ENCODE peak calls at places on chromosomes 2 and 18, in nine cellular contexts. Y is HCT116, G is A549, P is Peyer's patch, M is stomach, S is tibial nerve, C is lower leg skin, E is gastrocnemius medialis, B is GM12891. U is an unnamed sample.

GRCh38 chr2:190668892-190669291 is 20.0 kb downstream of the NAB1 start:
- DNase-seq in B (no peak), S (no peak), P (no peak), Y (no peak), E (no peak), M (no peak), G (peak), C (no peak), U (peak)

GRCh38 chr2:667332-668000 is 9.7 kb downstream of the TMEM18 start:
- DNase-seq in P (no peak), Y (peak), G (peak), B (no peak), C (no peak), S (no peak), M (no peak), E (no peak), U (peak)

GRCh38 chr2:151410485-151410833 is 757 bp downstream of the RIF1 start:
- DNase-seq in S (peak), P (peak), G (peak), E (no peak), B (peak), M (peak), Y (no peak), C (no peak), U (peak)

GRCh38 chr2:20648207-20648606 is 2.7 kb downstream of the HS1BP3 start:
- DNase-seq in C (no peak), M (no peak), B (no peak), Y (no peak), S (no peak), P (no peak), E (no peak), G (no peak), U (no peak)

GRCh38 chr2:215791481-215791937 is 221.8 kb downstream of the MREG start:
- DNase-seq in E (no peak), B (no peak), S (no peak), C (no peak), G (no peak), Y (no peak), P (no peak), M (no peak), U (no peak)

GRCh38 chr2:166106431-166107015 is 21.3 kb downstream of the SCN1A start:
- DNase-seq in G (no peak), P (no peak), B (no peak), E (no peak), C (no peak), Y (no peak), M (no peak), S (no peak), U (peak)

GRCh38 chr2:200483729-200484198 is 26.1 kb downstream of the KCTD18 start:
- DNase-seq in S (no peak), C (no peak), M (peak), G (peak), Y (peak), B (peak), E (no peak), P (no peak), U (peak)

GRCh38 chr2:136068828-136069227 is 49.1 kb downstream of the CXCR4 start:
- DNase-seq in Y (no peak), C (no peak), P (no peak), M (no peak), G (no peak), E (no peak), B (no peak), S (no peak), U (no peak)

GRCh38 chr2:197784956-197785941 is at the start of gene BOLL:
- DNase-seq in G (no peak), P (no peak), Y (no peak), M (no peak), E (no peak), S (no peak), C (no peak), B (no peak), U (no peak)

GRCh38 chr2:72126186-72127100 is 21.2 kb downstream of the CYP26B1 start:
- DNase-seq in M (peak), C (no peak), B (no peak), P (no peak), E (no peak), S (no peak), Y (no peak), G (no peak), U (no peak)

GRCh38 chr2:10091182-10091932 is 11.1 kb upstream of the CYS1 start:
- DNase-seq in S (no peak), E (no peak), G (no peak), B (no peak), M (peak), P (no peak), Y (no peak), C (no peak), U (no peak)

GRCh38 chr2:158192515-158193234 is 91.0 kb downstream of the UPP2 start:
- DNase-seq in Y (no peak), C (no peak), E (no peak), M (no peak), S (no peak), B (no peak), G (no peak), P (no peak), U (no peak)

GRCh38 chr2:1052671-1053270 is 102.1 kb downstream of the SNTG2 start:
- DNase-seq in M (no peak), Y (no peak), G (no peak), B (no peak), E (no peak), S (no peak), P (no peak), C (no peak), U (no peak)

GRCh38 chr2:150007815-150008430 is 420.3 kb upstream of the MMADHC start:
- DNase-seq in S (no peak), P (no peak), Y (no peak), B (no peak), M (no peak), C (no peak), G (no peak), E (no peak), U (no peak)

GRCh38 chr2:143117225-143117624 is 12.0 kb upstream of the ARHGAP15 start:
- DNase-seq in C (no peak), M (no peak), E (no peak), S (no peak), Y (no peak), B (no peak), P (no peak), G (no peak), U (no peak)

GRCh38 chr18:31241900-31242409 is 76.0 kb upstream of the DSG1 start:
- DNase-seq in S (no peak), G (peak), B (no peak), P (no peak), M (no peak), Y (peak), E (no peak), C (no peak), U (peak)

GRCh38 chr2:230751062-230751461 is 38.4 kb downstream of the CAB39 start:
- DNase-seq in E (no peak), P (no peak), B (peak), G (no peak), S (no peak), Y (no peak), C (no peak), M (no peak), U (no peak)

GRCh38 chr2:29108225-29108624 is 7.0 kb upstream of the CLIP4 start:
- DNase-seq in B (no peak), P (no peak), S (no peak), E (no peak), C (no peak), G (peak), Y (peak), M (no peak), U (peak)

GRCh38 chr2:139048017-139048416 is 267.8 kb upstream of the NXPH2 start:
- DNase-seq in E (no peak), C (no peak), M (no peak), S (no peak), P (no peak), Y (no peak), B (no peak), G (no peak), U (no peak)

GRCh38 chr2:24409700-24410556 is 49.6 kb upstream of the ITSN2 start:
- DNase-seq in E (peak), B (peak), P (no peak), G (peak), S (peak), M (peak), C (peak), Y (peak), U (peak)

GRCh38 chr2:17878222-17879136 is at the start of gene KCNS3:
- DNase-seq in G (peak), B (peak), C (no peak), S (no peak), E (peak), M (peak), P (no peak), Y (no peak), U (peak)

GRCh38 chr2:180618570-180618969 is 361.8 kb upstream of the UBE2E3 start:
- DNase-seq in B (no peak), G (no peak), S (no peak), Y (no peak), C (no peak), P (no peak), M (no peak), E (no peak), U (no peak)

GRCh38 chr2:95728878-95729511 is 137.2 kb downstream of the TRIM43 start:
- DNase-seq in E (peak), M (peak), C (peak), B (peak), S (peak), P (no peak), G (peak), Y (peak), U (peak)

GRCh38 chr2:45731146-45731545 is 79.7 kb downstream of the PRKCE start:
- DNase-seq in C (no peak), E (no peak), M (no peak), B (no peak), P (no peak), S (no peak), G (no peak), Y (no peak), U (no peak)

GRCh38 chr2:28129955-28130695 is 239.6 kb downstream of the BABAM2 start:
- DNase-seq in G (no peak), C (no peak), S (no peak), P (no peak), Y (no peak), E (no peak), M (no peak), B (no peak), U (no peak)

GRCh38 chr2:829047-829446 is 121.6 kb upstream of the SNTG2 start:
- DNase-seq in C (no peak), S (no peak), E (no peak), P (no peak), Y (no peak), M (no peak), G (no peak), B (no peak), U (no peak)

GRCh38 chr2:19802088-19802806 is 99.5 kb downstream of the TTC32 start:
- DNase-seq in Y (no peak), G (no peak), C (no peak), P (no peak), E (peak), M (no peak), B (no peak), S (no peak), U (no peak)

GRCh38 chr2:37982847-37983246 is 57.8 kb downstream of the RMDN2 start:
- DNase-seq in M (no peak), G (no peak), P (no peak), E (no peak), B (no peak), S (no peak), Y (no peak), C (no peak), U (no peak)

GRCh38 chr2:203706403-203706802 is at the start of gene CD28:
- DNase-seq in Y (no peak), E (no peak), B (peak), G (no peak), M (peak), P (peak), S (peak), C (no peak), U (no peak)

GRCh38 chr2:159903404-159904126 is 105.6 kb upstream of the CD302 start:
- DNase-seq in M (peak), C (no peak), B (peak), G (no peak), S (no peak), P (peak), Y (no peak), E (no peak), U (no peak)

GRCh38 chr2:191302459-191303155 is 57.4 kb downstream of the MYO1B start:
- DNase-seq in Y (peak), M (no peak), G (peak), P (peak), E (no peak), S (no peak), C (no peak), B (no peak), U (no peak)

GRCh38 chr2:50820176-50820575 is 211.8 kb downstream of the NRXN1 start:
- DNase-seq in E (no peak), C (no peak), B (no peak), Y (no peak), P (no peak), G (no peak), M (no peak), S (no peak), U (no peak)

GRCh38 chr2:43749583-43749982 is 24.3 kb upstream of the DYNC2LI1 start:
- DNase-seq in B (no peak), M (no peak), C (no peak), P (no peak), G (no peak), E (no peak), S (no peak), Y (no peak), U (no peak)

GRCh38 chr2:241864168-241864896 is 5.2 kb upstream of the RTP5 start:
- DNase-seq in C (no peak), G (no peak), P (no peak), S (no peak), B (no peak), M (no peak), E (no peak), Y (no peak), U (no peak)

GRCh38 chr2:241861264-241861663 is 2.6 kb upstream of the PDCD1 start:
- DNase-seq in Y (no peak), B (no peak), S (no peak), P (no peak), M (no peak), C (no peak), G (no peak), E (no peak), U (no peak)

GRCh38 chr2:241862093-241862492 is 3.4 kb upstream of the PDCD1 start:
- DNase-seq in G (no peak), E (no peak), Y (no peak), C (no peak), S (no peak), M (no peak), P (no peak), B (no peak), U (no peak)

GRCh38 chr2:241864897-241865213 is 4.7 kb upstream of the RTP5 start:
- DNase-seq in G (no peak), B (no peak), E (no peak), S (no peak), Y (no peak), P (no peak), M (no peak), C (no peak), U (no peak)

DNA sequence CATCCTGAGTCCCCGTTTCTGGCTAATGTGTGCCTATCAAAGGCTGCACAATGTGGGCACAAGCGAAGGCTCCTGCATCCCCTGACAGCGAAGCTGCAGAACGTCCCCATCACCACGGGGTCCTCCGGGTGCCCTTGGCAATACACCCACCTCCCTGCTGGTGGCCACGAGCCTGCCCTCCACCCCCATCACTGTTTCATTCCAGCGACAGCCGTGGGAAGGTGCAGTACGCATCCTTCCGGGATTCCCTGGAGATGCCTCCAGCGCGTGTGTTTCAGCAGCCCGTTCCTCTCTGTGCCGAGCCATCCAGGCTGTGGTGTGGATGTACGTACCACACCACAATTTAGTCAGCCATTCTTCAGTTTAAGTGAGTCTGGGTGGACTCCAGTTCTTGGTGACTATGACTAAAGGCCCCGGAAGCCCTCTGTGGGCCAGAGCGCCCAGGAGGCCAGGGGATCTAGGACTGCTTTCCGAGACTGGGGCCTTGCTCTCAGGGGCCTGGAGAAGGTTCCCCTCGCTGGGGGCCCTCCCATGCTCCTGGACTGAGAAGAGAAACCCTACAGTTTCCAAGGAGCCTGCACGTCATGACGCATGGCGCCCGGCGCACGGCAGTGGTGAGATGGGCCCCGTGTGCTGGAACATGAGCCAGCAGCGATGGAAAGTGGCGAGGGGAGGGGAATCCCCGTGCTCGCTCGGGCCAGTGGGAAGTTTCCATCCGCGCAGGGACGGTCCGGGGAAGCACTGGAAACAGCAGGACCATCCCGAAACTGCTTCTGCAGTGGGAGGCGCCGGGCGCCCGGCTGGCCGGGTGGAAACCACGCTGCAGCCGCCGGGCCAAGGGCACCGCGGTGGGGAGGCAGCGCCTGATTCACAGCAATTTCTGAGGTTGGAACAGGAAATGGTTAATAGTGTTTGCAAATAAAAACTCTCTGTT is 4.6 kb upstream of the PDCD1 start:
- DNase-seq in Y (no peak), B (no peak), M (no peak), C (no peak), P (peak), G (no peak), S (no peak), E (no peak), U (no peak)
- TF ChIP-seq POLR2A in Y (no peak), B (no peak), M (no peak), C (no peak), P (no peak), G (no peak), S (no peak), E (no peak), U (no peak)

GRCh38 chr2:238865744-238866355 is 18.0 kb downstream of the TWIST2 start:
- DNase-seq in S (no peak), Y (no peak), E (no peak), B (no peak), P (no peak), C (no peak), G (no peak), M (no peak), U (no peak)

GRCh38 chr2:238863749-238864206 is 15.9 kb downstream of the TWIST2 start:
- DNase-seq in P (no peak), M (no peak), Y (no peak), B (no peak), S (no peak), E (no peak), C (no peak), G (peak), U (no peak)

GRCh38 chr2:238865015-238865719 is 17.3 kb downstream of the TWIST2 start:
- DNase-seq in S (no peak), B (no peak), P (no peak), Y (no peak), M (no peak), C (no peak), E (no peak), G (no peak), U (no peak)

GRCh38 chr2:238863231-238863630 is 15.3 kb downstream of the TWIST2 start:
- DNase-seq in M (no peak), B (no peak), C (no peak), P (no peak), S (no peak), E (no peak), G (no peak), Y (no peak), U (no peak)

GRCh38 chr2:238864207-238865014 is 16.5 kb downstream of the TWIST2 start:
- DNase-seq in Y (peak), S (peak), E (peak), C (peak), M (peak), G (peak), B (no peak), P (peak), U (no peak)
- TF ChIP-seq POLR2A in Y (no peak), S (no peak), E (no peak), C (no peak), M (no peak), G (peak), B (no peak), P (no peak), U (no peak)

DNA sequence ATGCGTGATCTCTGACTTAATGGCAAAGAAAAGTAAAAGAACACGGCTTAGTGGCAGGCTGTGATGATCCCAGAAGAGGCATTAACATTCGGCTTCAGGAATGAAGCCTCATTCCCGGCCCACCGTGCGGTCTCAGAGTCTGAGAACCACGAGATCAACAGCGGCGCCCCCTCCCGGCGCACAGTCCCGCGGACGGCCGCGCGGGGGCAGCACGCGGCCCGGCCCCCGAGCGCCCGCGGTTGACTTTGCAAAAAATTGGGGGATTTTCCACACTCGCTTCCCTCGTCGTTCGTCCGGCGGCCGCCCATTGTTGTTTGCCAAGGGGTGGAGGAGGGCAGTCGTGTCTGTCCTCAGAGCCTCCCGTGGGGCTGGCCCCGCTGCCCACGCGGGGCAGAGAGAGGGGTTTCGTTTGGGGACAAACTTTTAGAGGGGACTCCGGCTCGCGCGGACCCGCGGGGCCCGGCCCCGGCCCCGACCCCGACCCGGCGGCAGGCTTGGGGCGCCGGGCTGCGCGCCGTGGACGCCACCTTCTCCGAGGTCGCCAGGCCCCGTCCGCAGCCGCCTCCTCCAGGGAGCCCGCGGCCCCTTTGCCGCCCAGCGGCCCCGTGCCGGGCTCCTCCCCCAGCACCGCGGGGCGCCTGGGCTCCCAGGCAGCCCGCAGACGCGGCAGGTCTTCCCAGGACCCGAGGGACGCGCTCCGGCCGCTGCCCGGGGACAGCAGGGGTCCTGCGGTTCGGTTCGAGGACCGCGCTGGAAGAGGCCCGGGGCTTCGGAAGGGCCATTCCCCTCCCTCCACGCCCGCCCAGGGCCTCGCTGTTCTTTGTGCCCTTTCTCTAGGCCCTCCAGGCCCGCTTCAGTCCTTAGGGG is 3.3 kb upstream of the HS6ST1 start:
- DNase-seq in B (peak), G (peak), S (peak), Y (peak), M (peak), E (peak), P (peak), C (peak), U (peak)
- TF ChIP-seq POLR2A in B (no peak), G (peak), S (no peak), Y (no peak), M (no peak), E (peak), P (no peak), C (no peak), U (no peak)

DNA sequence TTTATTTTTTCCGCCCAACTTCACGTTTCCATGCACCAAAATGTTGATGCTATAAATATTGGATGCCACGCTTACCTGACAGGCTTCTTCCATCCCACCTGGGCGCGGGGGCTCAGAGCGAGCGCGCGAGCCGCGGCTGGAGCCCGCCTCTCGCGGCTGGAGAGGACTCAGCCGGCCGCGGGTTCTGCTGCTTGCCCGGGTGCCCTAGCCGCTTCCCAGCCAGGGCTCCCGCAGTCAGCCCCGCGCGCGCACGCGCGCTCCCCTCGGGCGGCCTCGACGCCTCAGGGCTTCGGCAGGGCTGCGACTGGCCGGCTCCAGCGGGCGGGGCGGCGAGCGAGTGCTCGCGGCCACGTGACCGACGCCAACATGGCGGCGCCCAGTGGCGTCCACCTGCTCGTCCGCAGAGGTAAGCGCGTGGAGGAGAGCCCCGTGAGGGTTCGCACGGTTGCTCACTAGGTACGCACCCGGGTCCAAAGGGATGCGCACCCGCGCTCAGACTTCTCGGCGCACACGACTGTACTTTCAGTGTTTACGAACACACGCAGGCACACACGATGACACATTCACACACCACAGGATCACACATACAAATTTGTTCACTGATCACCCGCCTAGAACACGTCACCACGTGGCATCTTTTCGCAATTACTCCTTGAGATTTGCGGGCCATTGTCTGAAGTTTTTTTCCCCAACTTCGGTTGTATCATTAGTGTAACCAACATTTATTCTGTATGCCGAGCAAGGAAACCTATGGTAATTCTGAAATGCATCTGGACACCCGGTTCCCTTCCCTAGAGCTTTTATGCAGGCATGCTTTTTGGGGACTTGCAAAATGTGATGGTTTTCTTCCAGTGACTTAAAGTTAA is at the start of gene METAP1D:
- DNase-seq in M (peak), P (peak), G (peak), C (peak), B (peak), E (peak), Y (peak), S (peak), U (peak)
- TF ChIP-seq POLR2A in M (no peak), P (peak), G (peak), C (no peak), B (peak), E (peak), Y (peak), S (peak), U (peak)